ENCODE peak calls at places on chromosomes 12 and 14, in nine cellular contexts. P is dorsolateral prefrontal cortex, G is AG04450, E is epithelial cell of esophagus, O is bronchial epithelial cell, Q is adrenal gland, J is upper lobe of right lung, W is cardiac muscle cell, Y is astrocyte of the spinal cord. M is an unnamed sample.

GRCh38 chr12:104694161-104694560 is 237.4 kb downstream of the CHST11 start:
- DNase-seq in P (no peak), G (no peak), E (no peak), O (no peak), Q (no peak), J (no peak), W (no peak), Y (peak), M (no peak)

GRCh38 chr12:106149096-106149784 is 10.5 kb upstream of the NUAK1 start:
- DNase-seq in P (no peak), G (no peak), E (peak), O (no peak), Q (no peak), J (no peak), W (peak), Y (peak), M (no peak)

GRCh38 chr14:51883232-51883631 is 22.8 kb downstream of the GNG2 start:
- DNase-seq in P (no peak), G (no peak), E (no peak), O (no peak), Q (no peak), J (no peak), W (no peak), Y (no peak), M (no peak)

GRCh38 chr12:29726321-29726692 is 57.4 kb downstream of the TMTC1 start:
- DNase-seq in P (no peak), G (no peak), E (no peak), O (no peak), Q (no peak), J (no peak), W (no peak), Y (peak), M (no peak)

GRCh38 chr12:49793620-49794019 is 34.6 kb downstream of the NCKAP5L start:
- DNase-seq in P (no peak), G (no peak), E (no peak), O (no peak), Q (no peak), J (peak), W (no peak), Y (no peak), M (no peak)

GRCh38 chr12:82299617-82300016 is 58.6 kb downstream of the CCDC59 start:
- DNase-seq in P (no peak), G (no peak), E (peak), O (peak), Q (no peak), J (no peak), W (peak), Y (peak), M (no peak)

GRCh38 chr12:53345486-53346195 is 9.5 kb upstream of the SP7 start:
- DNase-seq in P (no peak), G (no peak), E (no peak), O (no peak), Q (no peak), J (no peak), W (no peak), Y (no peak), M (no peak)

GRCh38 chr12:89162704-89163261 is 189.5 kb downstream of the DUSP6 start:
- DNase-seq in P (no peak), G (peak), E (peak), O (peak), Q (peak), J (peak), W (no peak), Y (peak), M (no peak)

GRCh38 chr12:101379149-101379548 is 28.4 kb downstream of the ARL1 start:
- DNase-seq in P (no peak), G (no peak), E (no peak), O (no peak), Q (no peak), J (no peak), W (no peak), Y (no peak), M (no peak)

GRCh38 chr14:64707661-64708060 is 3.4 kb downstream of the PLEKHG3 start:
- DNase-seq in P (no peak), G (peak), E (peak), O (peak), Q (no peak), J (no peak), W (no peak), Y (peak), M (no peak)

GRCh38 chr14:89443002-89443660 is 26.1 kb upstream of the FOXN3 start:
- DNase-seq in P (no peak), G (no peak), E (peak), O (peak), Q (no peak), J (no peak), W (no peak), Y (peak), M (no peak)

GRCh38 chr12:13211859-13212664 is 15.5 kb downstream of the EMP1 start:
- DNase-seq in P (peak), G (no peak), E (peak), O (peak), Q (peak), J (no peak), W (peak), Y (peak), M (peak)

GRCh38 chr12:29552324-29552927 is 54.9 kb upstream of the OVCH1 start:
- DNase-seq in P (peak), G (peak), E (peak), O (peak), Q (peak), J (peak), W (peak), Y (peak), M (peak)

GRCh38 chr12:43271659-43272058 is 280.3 kb downstream of the ADAMTS20 start:
- DNase-seq in P (no peak), G (no peak), E (peak), O (no peak), Q (no peak), J (no peak), W (no peak), Y (no peak), M (no peak)

GRCh38 chr14:73438993-73439392 is 19.4 kb downstream of the NUMB start:
- DNase-seq in P (no peak), G (no peak), E (no peak), O (no peak), Q (no peak), J (no peak), W (no peak), Y (no peak), M (no peak)

GRCh38 chr14:78902010-78902623 is 731.9 kb downstream of the NRXN3 start:
- DNase-seq in P (peak), G (peak), E (peak), O (peak), Q (peak), J (no peak), W (peak), Y (peak), M (no peak)

GRCh38 chr14:38536376-38537038 is 280.6 kb upstream of the CLEC14A start:
- DNase-seq in P (no peak), G (no peak), E (no peak), O (no peak), Q (no peak), J (no peak), W (peak), Y (no peak), M (no peak)

GRCh38 chr14:60327447-60328331 is 78.7 kb downstream of the PPM1A start:
- DNase-seq in P (peak), G (no peak), E (peak), O (no peak), Q (peak), J (peak), W (peak), Y (no peak), M (peak)

GRCh38 chr12:91722072-91722471 is 423.6 kb downstream of the BTG1 start:
- DNase-seq in P (no peak), G (no peak), E (peak), O (peak), Q (no peak), J (no peak), W (no peak), Y (no peak), M (no peak)

GRCh38 chr12:65232490-65233077 is 45.9 kb upstream of the MSRB3 start:
- DNase-seq in P (no peak), G (no peak), E (peak), O (peak), Q (no peak), J (no peak), W (no peak), Y (peak), M (no peak)

GRCh38 chr12:30795660-30796507 is 41.1 kb upstream of the CAPRIN2 start:
- DNase-seq in P (peak), G (no peak), E (peak), O (peak), Q (peak), J (peak), W (peak), Y (peak), M (no peak)

GRCh38 chr12:49264873-49265792 is at the start of gene TUBA1C:
- DNase-seq in P (peak), G (peak), E (peak), O (peak), Q (peak), J (peak), W (peak), Y (peak), M (peak)

GRCh38 chr12:7612851-7613250 is 52.9 kb downstream of the APOBEC1 start:
- DNase-seq in P (no peak), G (no peak), E (no peak), O (no peak), Q (no peak), J (no peak), W (no peak), Y (no peak), M (no peak)

GRCh38 chr12:20220339-20220738 is 148.0 kb upstream of the PDE3A start:
- DNase-seq in P (no peak), G (no peak), E (peak), O (peak), Q (no peak), J (no peak), W (no peak), Y (peak), M (no peak)

GRCh38 chr12:102966200-102966941 is 8.9 kb downstream of the ASCL1 start:
- DNase-seq in P (no peak), G (no peak), E (no peak), O (no peak), Q (no peak), J (no peak), W (no peak), Y (no peak), M (no peak)

GRCh38 chr12:120820885-120821510 is 83.2 kb downstream of the SPPL3 start:
- DNase-seq in P (no peak), G (no peak), E (no peak), O (no peak), Q (no peak), J (no peak), W (no peak), Y (no peak), M (no peak)

GRCh38 chr14:96824283-96824682 is 27.1 kb downstream of the VRK1 start:
- DNase-seq in P (no peak), G (peak), E (peak), O (peak), Q (no peak), J (no peak), W (no peak), Y (peak), M (no peak)

GRCh38 chr12:131445184-131445974 is 265.5 kb upstream of the SFSWAP start:
- DNase-seq in P (no peak), G (no peak), E (no peak), O (no peak), Q (peak), J (no peak), W (no peak), Y (no peak), M (no peak)

GRCh38 chr14:93971635-93972027 is 4.7 kb downstream of the ASB2 start:
- DNase-seq in P (no peak), G (no peak), E (no peak), O (no peak), Q (no peak), J (no peak), W (no peak), Y (no peak), M (no peak)
- H3K4me3 ChIP-seq in P (no peak), G (no peak), E (no peak), O (no peak), Q (no peak), J (peak), W (no peak), Y (no peak), M (no peak)

GRCh38 chr14:69034612-69035262 is 55.6 kb upstream of the ACTN1 start:
- DNase-seq in P (no peak), G (no peak), E (no peak), O (no peak), Q (no peak), J (no peak), W (no peak), Y (peak), M (no peak)
- TF ChIP-seq CTCF in P (no peak), G (peak), E (no peak), O (no peak), Q (no peak), J (no peak), W (peak), Y (peak), M (no peak)

DNA sequence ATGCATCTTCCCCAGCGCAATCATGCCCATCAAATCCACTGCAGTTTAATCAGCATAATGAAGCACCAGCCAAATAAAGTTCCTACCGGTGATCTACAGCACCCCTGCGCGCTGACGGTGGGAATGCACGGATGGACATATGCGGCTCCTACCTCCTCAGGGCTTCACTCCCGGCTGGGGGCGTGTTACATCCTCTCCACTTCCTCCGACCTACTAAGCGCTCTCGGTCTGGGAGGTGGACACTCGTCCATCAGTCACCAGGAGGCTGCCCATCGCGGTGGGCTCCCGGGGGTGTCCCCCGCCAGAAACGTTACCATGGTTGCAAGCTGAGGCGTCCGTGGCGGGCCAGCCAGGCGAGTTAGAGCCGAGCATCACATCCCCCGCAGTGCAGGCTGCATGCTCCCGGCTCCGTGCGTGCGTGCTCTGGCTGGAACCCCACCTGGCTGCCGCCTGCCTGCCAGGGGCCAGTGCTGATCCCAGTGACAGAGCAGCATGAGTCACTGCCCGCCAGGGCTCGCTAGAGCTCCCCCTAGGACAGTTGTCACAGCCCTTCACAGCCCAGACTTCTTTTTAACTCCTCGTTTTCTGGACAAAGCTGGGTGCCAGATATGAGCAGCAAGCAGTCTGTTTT is 73.0 kb downstream of the CIT start:
- DNase-seq in P (peak), G (no peak), E (peak), O (peak), Q (peak), J (peak), W (peak), Y (peak), M (no peak)
- H3K4me3 ChIP-seq in P (peak), G (peak), E (peak), O (peak), Q (no peak), J (no peak), W (peak), Y (peak), M (no peak)

GRCh38 chr14:75993567-75994041 is 8.0 kb downstream of the IFT43 start:
- DNase-seq in P (no peak), G (no peak), E (no peak), O (no peak), Q (no peak), J (no peak), W (no peak), Y (no peak), M (no peak)
- TF ChIP-seq CTCF in P (no peak), G (no peak), E (no peak), O (no peak), Q (no peak), J (no peak), W (no peak), Y (no peak), M (peak)

GRCh38 chr12:45050751-45051489 is at the start of gene DBX2:
- DNase-seq in P (no peak), G (no peak), E (peak), O (no peak), Q (no peak), J (no peak), W (peak), Y (peak), M (no peak)

GRCh38 chr12:45051490-45052105 is 699 bp upstream of the DBX2 start:
- DNase-seq in P (no peak), G (no peak), E (peak), O (peak), Q (no peak), J (no peak), W (no peak), Y (peak), M (no peak)

GRCh38 chr12:45050331-45050750 is 558 bp downstream of the DBX2 start:
- DNase-seq in P (no peak), G (no peak), E (no peak), O (no peak), Q (no peak), J (no peak), W (peak), Y (no peak), M (no peak)

GRCh38 chr12:45049912-45050318 is 984 bp downstream of the DBX2 start:
- DNase-seq in P (no peak), G (no peak), E (no peak), O (no peak), Q (no peak), J (no peak), W (no peak), Y (peak), M (no peak)
- H3K4me3 ChIP-seq in P (peak), G (no peak), E (no peak), O (no peak), Q (no peak), J (no peak), W (peak), Y (no peak), M (no peak)

GRCh38 chr12:14257734-14258467 is 107.6 kb upstream of the ATF7IP start:
- DNase-seq in P (peak), G (peak), E (peak), O (peak), Q (peak), J (peak), W (peak), Y (peak), M (peak)
- TF ChIP-seq CTCF in P (peak), G (no peak), E (no peak), O (no peak), Q (no peak), J (peak), W (no peak), Y (no peak), M (no peak)

M was measured in GM12864.